ENCODE peak calls at places on chromosomes 3 and 15, in four cellular contexts. B is thyroid gland, C is fibroblast of pulmonary artery, M is foreskin fibroblast. U is an unnamed sample.

GRCh38 chr3:126034481-126035361 is 49.2 kb downstream of the SLC41A3 start:
- DNase-seq in B (no peak), C (no peak), M (peak), U (peak)

GRCh38 chr3:129555616-129556357 is 12.8 kb downstream of the H1-8 start:
- DNase-seq in B (no peak), C (no peak), M (no peak), U (no peak)

GRCh38 chr3:79018671-79019136 is 749.1 kb downstream of the ROBO1 start:
- DNase-seq in B (peak), C (peak), M (peak), U (peak)

GRCh38 chr15:85504739-85505676 is 124.6 kb downstream of the AKAP13 start:
- DNase-seq in B (peak), C (peak), M (peak), U (peak)

GRCh38 chr3:53768478-53769459 is 77.5 kb downstream of the CHDH start:
- DNase-seq in B (no peak), C (no peak), M (peak), U (no peak)

GRCh38 chr3:176967525-176967924 is 229.8 kb downstream of the TBL1XR1 start:
- DNase-seq in B (no peak), C (no peak), M (no peak), U (peak)

GRCh38 chr3:113287818-113288648 is 76.7 kb downstream of the BOC start:
- DNase-seq in B (peak), C (peak), M (peak), U (peak)

GRCh38 chr3:31421280-31422048 is 111.3 kb upstream of the STT3B start:
- DNase-seq in B (no peak), C (no peak), M (no peak), U (no peak)

GRCh38 chr15:84598993-84599392 is 1.8 kb upstream of the ZSCAN2 start:
- DNase-seq in B (peak), C (peak), M (peak), U (peak)

GRCh38 chr15:78003539-78004008 is 73.9 kb downstream of the TBC1D2B start:
- DNase-seq in B (no peak), C (no peak), M (no peak), U (no peak)

GRCh38 chr15:100732359-100733055 is 130.1 kb downstream of the ASB7 start:
- DNase-seq in B (no peak), C (no peak), M (no peak), U (peak)

GRCh38 chr15:68774521-68775293 is 46.0 kb downstream of the ANP32A start:
- DNase-seq in B (no peak), C (peak), M (peak), U (no peak)

GRCh38 chr15:62985768-62986167 is 56.8 kb upstream of the TPM1 start:
- DNase-seq in B (no peak), C (peak), M (peak), U (peak)

GRCh38 chr3:52525666-52526065 is 8.0 kb downstream of the NT5DC2 start:
- DNase-seq in B (no peak), C (no peak), M (no peak), U (no peak)

GRCh38 chr3:155327430-155327829 is 33.9 kb upstream of the STRIT1 start:
- DNase-seq in B (no peak), C (no peak), M (no peak), U (no peak)

GRCh38 chr15:25990245-25990644 is 127.1 kb upstream of the ATP10A start:
- DNase-seq in B (no peak), C (no peak), M (no peak), U (no peak)

GRCh38 chr15:25987638-25988037 is 124.5 kb upstream of the ATP10A start:
- DNase-seq in B (no peak), C (no peak), M (no peak), U (no peak)

GRCh38 chr15:25985179-25985578 is 122.1 kb upstream of the ATP10A start:
- DNase-seq in B (no peak), C (no peak), M (no peak), U (no peak)

GRCh38 chr15:25989327-25989726 is 126.2 kb upstream of the ATP10A start:
- DNase-seq in B (no peak), C (no peak), M (no peak), U (no peak)
- TF ChIP-seq CTCF in B (no peak), C (no peak), M (no peak), U (peak)

GRCh38 chr3:120438971-120439370 is 11.8 kb downstream of the FSTL1 start:
- DNase-seq in B (peak), C (peak), M (peak), U (peak)

GRCh38 chr3:120438216-120438615 is 12.6 kb downstream of the FSTL1 start:
- DNase-seq in B (no peak), C (no peak), M (no peak), U (no peak)

GRCh38 chr3:120435621-120436020 is 15.2 kb downstream of the FSTL1 start:
- DNase-seq in B (no peak), C (peak), M (peak), U (peak)

GRCh38 chr3:120436523-120437050 is 14.2 kb downstream of the FSTL1 start:
- DNase-seq in B (no peak), C (no peak), M (no peak), U (no peak)

DNA sequence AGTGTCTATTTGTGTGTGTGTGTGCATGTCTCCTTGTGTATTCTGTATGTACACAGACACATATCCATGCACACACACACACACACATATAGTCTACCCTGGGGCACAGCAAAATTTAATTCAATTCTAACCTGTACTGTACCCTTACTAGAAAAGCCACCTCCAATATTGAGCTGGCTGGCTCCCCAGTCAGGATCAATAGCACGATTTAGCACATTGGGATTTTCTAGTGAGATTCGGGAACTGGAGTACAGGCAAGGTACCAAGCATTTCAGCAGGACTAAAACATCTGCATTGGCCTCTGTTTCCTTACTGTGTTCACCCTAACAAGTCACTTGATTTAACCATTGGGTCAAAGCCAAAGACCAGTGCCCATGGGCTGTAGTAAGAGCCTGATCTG is 13.2 kb downstream of the FSTL1 start:
- DNase-seq in B (no peak), C (no peak), M (no peak), U (no peak)
- TF ChIP-seq CTCF in B (no peak), C (no peak), M (no peak), U (no peak)

GRCh38 chr3:165667676-165668075 is 169.5 kb downstream of the BCHE start:
- DNase-seq in B (no peak), C (no peak), M (no peak), U (no peak)
- TF ChIP-seq CTCF in B (no peak), C (no peak), M (no peak), U (no peak)

GRCh38 chr3:133927543-133928066 is 31.9 kb upstream of the RAB6B start:
- DNase-seq in B (peak), C (no peak), M (peak), U (no peak)
- TF ChIP-seq CTCF in B (peak), C (peak), M (peak), U (peak)

GRCh38 chr3:65493371-65493882 is 545.3 kb downstream of the MAGI1 start:
- DNase-seq in B (peak), C (no peak), M (no peak), U (no peak)
- TF ChIP-seq CTCF in B (no peak), C (no peak), M (no peak), U (no peak)

GRCh38 chr15:57503051-57503702 is 88.5 kb upstream of the MYZAP start:
- DNase-seq in B (no peak), C (no peak), M (no peak), U (no peak)
- TF ChIP-seq CTCF in B (no peak), C (peak), M (peak), U (peak)

DNA sequence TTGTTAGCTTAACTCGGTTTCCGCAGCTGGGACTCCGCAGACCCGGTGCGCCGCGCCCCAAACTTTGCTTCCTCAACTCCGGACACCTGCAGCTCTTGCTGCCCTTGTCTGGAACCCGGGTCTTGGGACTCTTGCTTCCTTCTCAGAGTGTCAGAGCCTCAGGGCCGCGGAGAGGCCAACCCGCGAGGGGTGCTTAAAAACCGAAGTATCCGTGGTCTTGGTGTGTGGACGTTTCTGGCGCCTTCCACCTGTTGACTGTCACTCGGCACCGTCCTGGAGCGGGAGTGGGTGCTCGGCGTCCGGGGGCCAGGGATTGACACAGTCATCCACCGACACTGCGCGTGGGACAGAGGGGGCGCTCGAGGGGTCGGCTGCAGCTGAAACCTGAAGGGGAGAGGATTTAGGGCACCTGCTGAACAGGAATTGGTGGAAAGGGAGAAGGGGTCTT is 386 bp downstream of the SQOR start:
- DNase-seq in B (peak), C (peak), M (peak), U (peak)
- TF ChIP-seq CTCF in B (peak), C (peak), M (peak), U (peak)